ENCODE peak calls at places on chromosomes 11 and 22, in nine cellular contexts. One of them, this sample, is unnamed.

GRCh38 chr22:45548991-45549736 is 46.5 kb downstream of the FBLN1 start:
- ATAC-seq in PC-3: peak; percentile 89
- ATAC-seq in CD4-positive, CD25-positive, alpha-beta regulatory T cell: no peak
- ATAC-seq in Right ventricle myocardium superior: peak; percentile 23
- ATAC-seq in WTC11: peak; percentile 45
- ATAC-seq in aorta: peak; percentile 74
- ATAC-seq in left ventricle myocardium superior: peak; percentile 41
- ATAC-seq in activated B cell treated with CpG ODN at 0.5 μM for 24 hours: no peak
- ATAC-seq in CD4-positive, alpha-beta T cell: no peak
- ATAC-seq in this sample: peak; percentile 83

GRCh38 chr11:129949067-129949466 is 53.6 kb downstream of the PRDM10 start:
- ATAC-seq in PC-3: no peak
- ATAC-seq in CD4-positive, CD25-positive, alpha-beta regulatory T cell: no peak
- ATAC-seq in Right ventricle myocardium superior: no peak
- ATAC-seq in WTC11: no peak
- ATAC-seq in aorta: no peak
- ATAC-seq in left ventricle myocardium superior: no peak
- ATAC-seq in activated B cell treated with CpG ODN at 0.5 μM for 24 hours: no peak
- ATAC-seq in CD4-positive, alpha-beta T cell: no peak
- ATAC-seq in this sample: no peak

GRCh38 chr11:126742582-126742981 is 258.0 kb downstream of the KIRREL3 start:
- ATAC-seq in PC-3: no peak
- ATAC-seq in CD4-positive, CD25-positive, alpha-beta regulatory T cell: no peak
- ATAC-seq in Right ventricle myocardium superior: no peak
- ATAC-seq in WTC11: no peak
- ATAC-seq in aorta: no peak
- ATAC-seq in left ventricle myocardium superior: no peak
- ATAC-seq in activated B cell treated with CpG ODN at 0.5 μM for 24 hours: no peak
- ATAC-seq in CD4-positive, alpha-beta T cell: no peak
- ATAC-seq in this sample: no peak

GRCh38 chr11:129287920-129288319 is 87.7 kb upstream of the BARX2 start:
- ATAC-seq in PC-3: no peak
- ATAC-seq in CD4-positive, CD25-positive, alpha-beta regulatory T cell: no peak
- ATAC-seq in Right ventricle myocardium superior: no peak
- ATAC-seq in WTC11: no peak
- ATAC-seq in aorta: no peak
- ATAC-seq in left ventricle myocardium superior: no peak
- ATAC-seq in activated B cell treated with CpG ODN at 0.5 μM for 24 hours: no peak
- ATAC-seq in CD4-positive, alpha-beta T cell: no peak
- ATAC-seq in this sample: no peak

GRCh38 chr22:32354360-32355351 is 3.0 kb upstream of the RFPL3 start:
- ATAC-seq in PC-3: no peak
- ATAC-seq in CD4-positive, CD25-positive, alpha-beta regulatory T cell: no peak
- ATAC-seq in Right ventricle myocardium superior: no peak
- ATAC-seq in WTC11: peak; percentile 20
- ATAC-seq in aorta: peak; percentile 19
- ATAC-seq in left ventricle myocardium superior: no peak
- ATAC-seq in activated B cell treated with CpG ODN at 0.5 μM for 24 hours: no peak
- ATAC-seq in CD4-positive, alpha-beta T cell: no peak
- ATAC-seq in this sample: peak; percentile 70

GRCh38 chr11:76075699-76076098 is 130.6 kb downstream of the WNT11 start:
- ATAC-seq in PC-3: peak; percentile 76
- ATAC-seq in CD4-positive, CD25-positive, alpha-beta regulatory T cell: no peak
- ATAC-seq in Right ventricle myocardium superior: no peak
- ATAC-seq in WTC11: no peak
- ATAC-seq in aorta: no peak
- ATAC-seq in left ventricle myocardium superior: no peak
- ATAC-seq in activated B cell treated with CpG ODN at 0.5 μM for 24 hours: no peak
- ATAC-seq in CD4-positive, alpha-beta T cell: no peak
- ATAC-seq in this sample: no peak

GRCh38 chr22:22519591-22519990 is 479 bp downstream of the ZNF280A start:
- ATAC-seq in PC-3: no peak
- ATAC-seq in CD4-positive, CD25-positive, alpha-beta regulatory T cell: no peak
- ATAC-seq in Right ventricle myocardium superior: no peak
- ATAC-seq in WTC11: no peak
- ATAC-seq in aorta: no peak
- ATAC-seq in left ventricle myocardium superior: no peak
- ATAC-seq in activated B cell treated with CpG ODN at 0.5 μM for 24 hours: no peak
- ATAC-seq in CD4-positive, alpha-beta T cell: no peak
- ATAC-seq in this sample: no peak

GRCh38 chr22:44193537-44193896 is 12.8 kb downstream of the PARVG start:
- ATAC-seq in PC-3: no peak
- ATAC-seq in CD4-positive, CD25-positive, alpha-beta regulatory T cell: no peak
- ATAC-seq in Right ventricle myocardium superior: no peak
- ATAC-seq in WTC11: no peak
- ATAC-seq in aorta: no peak
- ATAC-seq in left ventricle myocardium superior: no peak
- ATAC-seq in activated B cell treated with CpG ODN at 0.5 μM for 24 hours: no peak
- ATAC-seq in CD4-positive, alpha-beta T cell: peak; percentile 28
- ATAC-seq in this sample: no peak